ENCODE peak calls at places on chromosomes 3 and 15, in eight cellular contexts. Q is transverse colon, M is esophagus muscularis mucosa, T is prostate gland, A is breast epithelium, R is sigmoid colon, O is GM12878, J is stomach. C is an unnamed sample.

GRCh38 chr15:38611228-38611627 is 46.6 kb upstream of the RASGRP1 start:
- DNase-seq in T (no peak), Q (no peak), M (no peak), J (no peak), O (no peak), A (no peak), R (no peak), C (no peak)

GRCh38 chr3:150870406-150870805 is 34.8 kb downstream of the MINDY4B start:
- DNase-seq in M (no peak), R (no peak), Q (no peak), J (no peak), T (no peak), O (no peak), A (no peak), C (no peak)

GRCh38 chr3:65833761-65834505 is 204.8 kb downstream of the MAGI1 start:
- DNase-seq in R (no peak), J (no peak), Q (no peak), O (no peak), T (no peak), A (no peak), M (no peak), C (no peak)

GRCh38 chr15:46938169-46938568 is 779.1 kb upstream of the SEMA6D start:
- DNase-seq in O (no peak), M (no peak), Q (no peak), T (no peak), R (no peak), J (no peak), A (no peak), C (no peak)

GRCh38 chr3:127455541-127456450 is 134.7 kb downstream of the TPRA1 start:
- DNase-seq in R (peak; percentile 72), O (no peak), A (peak; percentile 50), Q (peak; percentile 66), M (no peak), J (peak; percentile 83), T (peak; percentile 47), C (peak; percentile 92)

GRCh38 chr3:10189557-10190374 is 25.0 kb downstream of the IRAK2 start:
- DNase-seq in M (peak; percentile 97), J (peak; percentile 89), R (peak; percentile 95), T (peak; percentile 94), O (peak; percentile 39), Q (peak; percentile 78), A (peak; percentile 94), C (no peak)

GRCh38 chr15:34691024-34691423 is 63.8 kb downstream of the GJD2 start:
- DNase-seq in Q (no peak), T (no peak), J (no peak), O (no peak), A (no peak), R (no peak), M (no peak), C (no peak)

GRCh38 chr15:56533741-56534416 is 68.9 kb upstream of the MNS1 start:
- DNase-seq in R (no peak), A (no peak), T (no peak), J (no peak), O (no peak), Q (no peak), M (no peak), C (no peak)

GRCh38 chr3:72177075-72178050 is 392.4 kb upstream of the PROK2 start:
- DNase-seq in M (no peak), J (peak; percentile 28), Q (peak; percentile 41), R (peak; percentile 78), A (peak; percentile 63), O (no peak), T (peak; percentile 58), C (peak; percentile 48)

GRCh38 chr15:57138260-57138895 is 219.9 kb downstream of the TCF12 start:
- DNase-seq in A (no peak), M (no peak), Q (peak; percentile 26), O (no peak), T (no peak), J (peak; percentile 31), R (no peak), C (no peak)

GRCh38 chr15:49314729-49315128 is 108.3 kb upstream of the FGF7 start:
- DNase-seq in J (no peak), M (no peak), A (no peak), Q (no peak), R (no peak), T (no peak), O (no peak), C (no peak)

GRCh38 chr3:87298111-87298718 is 21.8 kb upstream of the POU1F1 start:
- DNase-seq in M (no peak), T (no peak), Q (no peak), J (no peak), O (no peak), A (no peak), R (no peak), C (no peak)

GRCh38 chr15:56759450-56759845 is 26.1 kb upstream of the ZNF280D start:
- DNase-seq in M (no peak), T (no peak), O (no peak), R (peak; percentile 77), Q (peak; percentile 27), A (peak; percentile 44), J (peak; percentile 42), C (no peak)

GRCh38 chr3:194730369-194730768 is 44.7 kb downstream of the FAM43A start:
- DNase-seq in A (no peak), T (peak; percentile 49), J (peak; percentile 78), M (no peak), R (no peak), Q (peak; percentile 63), O (no peak), C (no peak)

GRCh38 chr3:189842681-189843602 is 211.8 kb downstream of the TP63 start:
- DNase-seq in M (no peak), R (no peak), A (no peak), Q (peak; percentile 32), T (peak; percentile 35), O (no peak), J (no peak), C (no peak)

GRCh38 chr15:63072809-63073277 is 30.3 kb downstream of the TPM1 start:
- DNase-seq in O (no peak), Q (no peak), R (no peak), M (no peak), J (no peak), T (no peak), A (no peak), C (no peak)

DNA sequence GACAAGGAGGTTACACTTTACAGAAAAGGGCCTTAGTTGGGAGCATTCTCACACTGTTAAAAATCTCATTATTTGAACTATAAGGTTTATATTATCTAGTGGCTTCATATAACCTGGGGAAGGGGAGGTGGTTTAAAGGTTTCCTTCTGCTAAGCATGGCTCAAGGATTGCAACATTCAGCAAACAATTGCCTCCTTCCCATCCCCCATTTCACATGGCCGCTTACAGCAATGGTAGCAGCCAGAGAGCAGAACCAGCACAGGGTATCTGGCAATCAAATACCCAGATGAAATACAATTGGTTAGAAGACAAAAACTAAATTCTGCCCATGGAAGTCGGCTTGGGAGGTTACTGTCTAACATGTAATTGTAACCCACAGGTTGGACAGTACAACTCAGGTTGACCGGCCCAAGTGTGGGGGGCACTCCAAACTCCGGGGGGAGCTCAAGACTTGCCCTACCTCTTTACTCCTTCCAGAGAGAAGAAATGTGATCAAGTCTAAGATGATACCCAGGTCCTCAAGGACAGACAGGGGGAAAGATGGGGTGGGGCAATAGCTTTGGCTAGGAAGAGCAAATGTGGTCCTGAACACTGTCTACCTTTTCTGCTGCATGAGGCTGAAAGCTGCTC is 15.5 kb downstream of the ETV5 start:
- DNase-seq in R (no peak), M (no peak), T (no peak), Q (no peak), O (no peak), A (no peak), J (no peak), C (no peak)
- TF ChIP-seq POLR2A in R (no peak), M (no peak), T (no peak), Q (no peak), O (no peak), A (no peak), J (no peak), C (no peak)

DNA sequence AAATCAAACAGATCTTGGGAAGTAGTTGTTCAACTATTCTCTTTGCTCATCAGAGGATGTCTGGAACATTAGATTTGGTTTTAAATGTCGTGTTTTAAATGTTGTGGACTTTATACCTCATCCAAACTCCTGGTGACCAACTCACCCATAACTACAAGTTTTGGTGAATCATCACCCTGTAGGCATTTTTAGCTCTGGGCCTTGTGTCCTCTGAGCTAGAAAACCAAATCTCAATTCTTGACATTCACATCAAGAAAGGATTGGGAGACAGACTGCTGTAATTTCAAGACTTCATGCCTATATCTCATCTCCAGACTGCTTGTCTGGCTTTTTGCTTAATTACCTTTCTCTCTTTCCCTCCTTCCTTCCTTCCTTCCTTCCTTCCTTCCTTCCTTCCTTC is 228.5 kb upstream of the ROBO2 start:
- DNase-seq in Q (no peak), M (no peak), T (no peak), O (no peak), J (no peak), R (no peak), A (no peak), C (no peak)
- TF ChIP-seq POLR2AphosphoS5 in Q (no peak), M (no peak), T (no peak), O (no peak), J (no peak), R (no peak), A (no peak), C (no peak)

DNA sequence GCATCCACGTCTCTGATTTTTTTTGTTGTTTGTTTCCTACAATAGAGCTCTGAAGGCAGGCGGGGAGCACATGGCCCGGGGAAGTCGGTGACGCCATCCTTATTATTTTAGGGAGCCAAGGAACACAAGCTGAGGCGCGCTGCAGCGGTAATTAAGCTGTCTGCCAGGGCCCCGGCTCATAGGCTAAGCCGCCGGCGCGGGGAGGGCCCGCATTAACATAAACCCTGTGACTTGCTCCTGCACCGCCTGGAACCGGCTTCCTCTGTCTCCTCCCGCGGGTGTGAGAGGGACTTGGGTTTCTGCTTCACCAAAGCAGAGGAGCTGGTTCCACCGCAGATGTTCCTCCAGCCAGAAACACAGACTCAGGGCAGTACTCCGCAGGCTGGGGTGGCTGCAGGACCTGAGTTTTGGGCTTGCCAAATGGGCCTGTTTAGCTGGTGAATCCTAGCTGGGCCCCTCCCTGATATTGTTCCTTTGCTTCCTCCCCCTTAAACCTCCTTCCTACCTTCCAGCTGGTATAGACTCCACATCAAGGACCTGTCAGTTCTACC is 25.3 kb downstream of the ANP32A start:
- DNase-seq in R (peak; percentile 95), M (peak; percentile 94), A (peak; percentile 97), O (no peak), T (peak; percentile 98), J (peak; percentile 91), Q (peak; percentile 90), C (peak; percentile 54)
- TF ChIP-seq POLR2A in R (no peak), M (no peak), A (peak; percentile 50), O (peak; percentile 77), T (peak; percentile 77), J (no peak), Q (no peak), C (peak; percentile 42)

DNA sequence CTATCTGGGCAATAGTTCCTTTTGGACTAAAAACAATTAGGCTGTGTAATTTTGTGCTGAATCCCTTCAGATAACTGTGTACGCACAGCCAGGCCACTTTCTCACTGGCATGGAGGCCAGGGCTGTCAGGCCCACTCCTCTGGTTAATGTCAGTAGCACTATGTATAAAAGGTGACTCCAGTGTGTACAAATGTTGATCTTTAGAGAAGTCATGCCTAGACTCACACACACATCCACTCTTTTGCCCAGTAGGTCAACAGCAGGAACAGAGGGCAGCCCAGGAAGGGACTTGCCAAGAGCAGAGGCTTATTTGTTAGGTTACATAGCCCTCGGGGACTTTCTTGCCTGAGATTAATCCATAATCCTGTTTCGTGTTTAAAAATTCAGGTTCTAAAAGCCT is 416.6 kb upstream of the WNT5A start:
- DNase-seq in R (no peak), Q (no peak), M (no peak), T (no peak), O (no peak), A (no peak), J (no peak), C (no peak)
- TF ChIP-seq POLR2AphosphoS5 in R (peak; percentile 59), Q (no peak), M (peak; percentile 24), T (no peak), O (no peak), A (no peak), J (no peak), C (no peak)

C was measured in GM12892.